ENCODE peak calls at places on chromosomes 7 and 10, in six cellular contexts. F is heart left ventricle, W is H9, P is iPS DF 6.9, L is adrenal gland, D is SJSA1. Z is an unnamed sample.

GRCh38 chr7:29229056-29229455 is 34.5 kb downstream of the CHN2 start:
- DNase-seq in D (no peak), L (no peak), W (no peak), P (no peak), F (no peak), Z (no peak)

GRCh38 chr7:41131956-41132355 is 570.9 kb downstream of the INHBA start:
- DNase-seq in D (no peak), F (no peak), L (no peak), W (no peak), P (no peak), Z (no peak)

GRCh38 chr7:2607122-2607912 is 24.5 kb upstream of the TTYH3 start:
- DNase-seq in D (no peak), L (peak; percentile 60), W (no peak), F (peak; percentile 83), P (no peak), Z (no peak)

GRCh38 chr10:62231371-62231770 is 37.3 kb downstream of the RTKN2 start:
- DNase-seq in D (no peak), W (no peak), F (no peak), P (no peak), L (no peak), Z (no peak)

GRCh38 chr10:98664329-98665042 is 217.8 kb upstream of the HPS1 start:
- DNase-seq in F (no peak), P (no peak), L (peak; percentile 27), W (peak; percentile 60), D (no peak), Z (peak; percentile 11)

GRCh38 chr10:71266147-71266917 is 52.7 kb upstream of the SLC29A3 start:
- DNase-seq in L (no peak), D (no peak), W (no peak), P (no peak), F (no peak), Z (peak; percentile 32)

GRCh38 chr10:68721673-68721963 is 579 bp downstream of the CCAR1 start:
- DNase-seq in L (no peak), D (no peak), F (no peak), P (no peak), W (no peak), Z (no peak)

GRCh38 chr7:28355553-28356319 is 56.6 kb upstream of the CREB5 start:
- DNase-seq in D (no peak), L (no peak), W (no peak), P (no peak), F (no peak), Z (peak; percentile 38)

GRCh38 chr10:23693398-23693797 is 254.5 kb downstream of the OTUD1 start:
- DNase-seq in P (no peak), L (no peak), W (peak; percentile 76), D (no peak), F (no peak), Z (no peak)

GRCh38 chr7:133742709-133743538 is 384.2 kb upstream of the LRGUK start:
- DNase-seq in D (no peak), F (no peak), P (no peak), L (no peak), W (no peak), Z (no peak)

GRCh38 chr10:32437334-32437733 is 8.6 kb upstream of the CCDC7 start:
- DNase-seq in D (no peak), W (no peak), P (no peak), L (no peak), F (no peak), Z (no peak)

GRCh38 chr10:127405221-127405620 is 143.9 kb upstream of the NPS start:
- DNase-seq in D (no peak), W (no peak), F (no peak), P (no peak), L (no peak), Z (no peak)

GRCh38 chr7:8434290-8435002 is 1.0 kb downstream of the NXPH1 start:
- DNase-seq in L (peak; percentile 67), P (no peak), F (no peak), D (no peak), W (peak; percentile 64), Z (no peak)

GRCh38 chr7:151141281-151141854 is 26.1 kb downstream of the GBX1 start:
- DNase-seq in D (no peak), L (no peak), P (no peak), W (no peak), F (no peak), Z (no peak)

GRCh38 chr10:76396126-76396525 is 964.7 kb downstream of the LRMDA start:
- DNase-seq in D (no peak), P (no peak), W (no peak), L (no peak), F (no peak), Z (no peak)

GRCh38 chr10:100631192-100631591 is 95.4 kb downstream of the HIF1AN start:
- DNase-seq in D (no peak), F (no peak), L (no peak), W (no peak), P (no peak), Z (no peak)

GRCh38 chr10:8014649-8015048 is 39.8 kb upstream of the GATA3 start:
- DNase-seq in L (no peak), P (no peak), D (no peak), W (no peak), F (no peak), Z (no peak)

GRCh38 chr10:75926763-75927162 is 495.3 kb downstream of the LRMDA start:
- DNase-seq in D (no peak), L (peak; percentile 56), W (no peak), P (no peak), F (peak; percentile 37), Z (peak; percentile 32)

GRCh38 chr7:33789871-33790270 is 115.5 kb upstream of the BMPER start:
- DNase-seq in F (no peak), L (no peak), W (no peak), P (no peak), D (no peak), Z (no peak)

GRCh38 chr10:33155720-33156638 is 178.5 kb downstream of the NRP1 start:
- DNase-seq in F (no peak), P (no peak), L (no peak), W (no peak), D (peak; percentile 62), Z (peak; percentile 20)

GRCh38 chr10:125871341-125871740 is 9.8 kb downstream of the DHX32 start:
- DNase-seq in P (no peak), D (no peak), F (no peak), L (no peak), W (no peak), Z (no peak)

GRCh38 chr7:148888300-148888699 is 4.2 kb upstream of the EZH2 start:
- DNase-seq in L (no peak), P (no peak), W (no peak), F (no peak), D (no peak), Z (no peak)

GRCh38 chr10:103291588-103291987 is 14.7 kb downstream of the INA start:
- DNase-seq in P (no peak), L (no peak), F (no peak), W (no peak), D (no peak), Z (no peak)

GRCh38 chr7:70379210-70379609 is 752.7 kb upstream of the GALNT17 start:
- DNase-seq in P (no peak), D (no peak), W (no peak), L (no peak), F (no peak), Z (no peak)

GRCh38 chr7:158527902-158528502 is 59.6 kb downstream of the PTPRN2 start:
- DNase-seq in W (no peak), D (no peak), P (no peak), L (no peak), F (no peak), Z (no peak)

GRCh38 chr7:49099587-49100326 is 175.4 kb downstream of the CDC14C start:
- DNase-seq in F (no peak), W (no peak), D (no peak), P (no peak), L (no peak), Z (peak; percentile 9)

GRCh38 chr7:141700848-141701371 is 1.1 kb downstream of the DENND11 start:
- DNase-seq in W (no peak), L (no peak), D (no peak), F (no peak), P (no peak), Z (peak; percentile 30)

DNA sequence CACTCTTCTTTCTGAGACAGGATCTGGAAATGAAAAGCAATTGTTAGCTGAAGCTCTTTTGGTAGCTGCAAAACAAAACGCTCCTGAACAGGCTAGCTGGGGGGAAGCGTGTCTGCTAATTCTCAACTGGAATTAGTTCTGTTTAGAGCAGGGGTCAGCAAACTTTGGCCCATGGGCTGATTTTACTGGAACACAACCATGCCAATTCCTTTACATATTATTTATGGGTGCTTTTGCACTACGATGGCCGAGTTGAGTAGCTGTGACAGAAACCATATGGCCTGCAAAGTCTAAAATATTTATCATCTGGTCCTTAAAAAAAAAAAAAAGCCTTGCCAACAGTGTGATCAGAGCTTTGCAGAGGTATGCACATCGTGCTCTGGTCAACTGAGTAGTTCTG is 108.4 kb upstream of the PDLIM1 start:
- DNase-seq in F (no peak), P (no peak), W (no peak), L (no peak), D (no peak), Z (no peak)
- H3K27ac ChIP-seq in F (peak overlapping the region; percentile 3), P (no peak overlapping the region), W (no peak overlapping the region), L (no peak overlapping the region), D (no peak overlapping the region), Z (no peak overlapping the region)

DNA sequence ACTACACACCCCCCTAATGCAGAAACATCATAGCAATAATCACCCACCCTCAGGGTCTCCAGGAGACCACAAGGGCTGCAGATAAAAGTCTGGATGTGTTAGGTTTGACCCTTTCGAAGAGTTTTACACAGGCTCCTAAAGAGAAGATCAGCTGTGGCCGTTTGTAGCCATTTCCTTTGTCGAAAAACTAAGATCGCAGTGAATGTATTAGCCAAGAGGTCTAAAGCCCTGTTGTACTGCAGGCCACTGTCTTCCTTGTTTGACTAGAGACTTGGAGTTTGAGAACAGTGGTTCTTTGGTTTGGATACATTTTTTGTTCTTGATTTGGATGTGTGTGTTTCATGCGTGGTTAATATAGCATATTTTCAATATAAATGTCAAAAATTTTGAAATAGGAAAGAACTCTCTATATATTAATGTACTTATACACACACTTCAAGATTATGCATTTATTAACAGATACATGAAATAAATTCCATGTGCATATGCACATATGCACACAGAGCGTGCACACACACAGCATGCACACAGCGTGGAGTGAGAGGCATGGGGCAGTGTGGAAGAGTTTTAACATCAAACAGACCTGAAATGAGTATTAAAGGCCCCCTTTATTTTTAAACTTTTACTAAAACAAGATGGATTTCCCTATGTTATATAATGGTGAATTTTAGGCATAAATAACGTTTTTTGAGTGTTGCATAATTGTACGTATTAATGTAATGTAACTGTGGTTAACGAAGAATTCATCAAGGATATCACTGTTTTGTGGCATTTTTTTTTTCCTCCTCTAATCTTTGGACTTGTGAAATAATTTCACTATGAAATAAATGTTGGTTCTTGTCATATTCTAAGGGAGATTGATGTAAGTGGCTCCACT is 2.2 kb downstream of the IKZF1 start:
- DNase-seq in P (no peak), W (no peak), F (no peak), D (no peak), L (no peak), Z (no peak)
- H3K27ac ChIP-seq in P (no peak overlapping the region), W (no peak overlapping the region), F (no peak overlapping the region), D (no peak overlapping the region), L (no peak overlapping the region), Z (no peak overlapping the region)

GRCh38 chr7:108001759-108002725 is 919 bp downstream of the LAMB1 start:
- DNase-seq in L (no peak), P (no peak), F (peak; percentile 42), W (peak; percentile 44), D (peak; percentile 51), Z (peak; percentile 44)
- H3K27ac ChIP-seq in L (peak overlapping the region; percentile 72), P (no peak overlapping the region), F (peak overlapping the region; percentile 85), W (no peak overlapping the region), D (peak overlapping the region; percentile 51), Z (peak overlapping the region; percentile 74)

DNA sequence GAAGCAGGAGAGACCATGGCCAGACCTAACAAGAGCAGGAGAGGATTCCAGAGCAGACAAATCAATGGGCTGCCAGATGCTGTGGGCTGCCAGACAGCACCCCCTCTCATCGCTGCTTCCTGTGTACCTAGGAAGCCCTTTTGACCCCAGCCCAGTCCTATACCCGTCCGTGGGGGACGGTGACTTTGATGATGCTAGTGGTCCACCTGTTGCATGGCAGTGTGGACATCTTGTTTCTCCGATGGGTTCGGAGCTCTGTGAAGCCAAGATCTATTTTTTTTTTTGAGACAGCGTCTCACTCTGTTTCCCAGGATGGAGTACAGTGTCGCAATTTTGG is 18.2 kb upstream of the GDI2 start:
- DNase-seq in F (no peak), P (no peak), W (no peak), L (no peak), D (no peak), Z (no peak)
- H3K27ac ChIP-seq in F (no peak overlapping the region), P (no peak overlapping the region), W (no peak overlapping the region), L (no peak overlapping the region), D (no peak overlapping the region), Z (no peak overlapping the region)

Z was measured in SJCRH30.